ENCODE peak calls at places on chromosomes 12 and 14, in ten cellular contexts. One of them, this sample, is unnamed.

GRCh38 chr14:23248601-23249000 is 10.9 kb downstream of the RNF212B start:
- DNase-seq in endothelial cell: no peak
- DNase-seq in Peyer's patch: no peak
- DNase-seq in epithelial cell of proximal tubule: no peak
- DNase-seq in pancreas: no peak
- DNase-seq in D721Med: no peak
- DNase-seq in fibroblast of the aortic adventitia: no peak
- DNase-seq in thoracic aorta: no peak
- DNase-seq in astrocyte of the cerebellum: no peak
- DNase-seq in bronchial epithelial cell: no peak
- DNase-seq in this sample: no peak

GRCh38 chr14:20427231-20428009 is 8.5 kb downstream of the KLHL33 start:
- DNase-seq in endothelial cell: no peak
- DNase-seq in Peyer's patch: no peak
- DNase-seq in epithelial cell of proximal tubule: no peak
- DNase-seq in pancreas: no peak
- DNase-seq in D721Med: no peak
- DNase-seq in fibroblast of the aortic adventitia: peak
- DNase-seq in thoracic aorta: no peak
- DNase-seq in astrocyte of the cerebellum: peak
- DNase-seq in bronchial epithelial cell: peak
- DNase-seq in this sample: peak

GRCh38 chr14:50766338-50766886 is 64.5 kb downstream of the NIN start:
- DNase-seq in endothelial cell: no peak
- DNase-seq in Peyer's patch: no peak
- DNase-seq in epithelial cell of proximal tubule: peak
- DNase-seq in pancreas: no peak
- DNase-seq in D721Med: no peak
- DNase-seq in fibroblast of the aortic adventitia: no peak
- DNase-seq in thoracic aorta: no peak
- DNase-seq in astrocyte of the cerebellum: no peak
- DNase-seq in bronchial epithelial cell: no peak
- DNase-seq in this sample: no peak

GRCh38 chr14:99479903-99480855 is 480 bp downstream of the SETD3 start:
- DNase-seq in endothelial cell: peak
- DNase-seq in Peyer's patch: peak
- DNase-seq in epithelial cell of proximal tubule: no peak
- DNase-seq in pancreas: peak
- DNase-seq in D721Med: no peak
- DNase-seq in fibroblast of the aortic adventitia: peak
- DNase-seq in thoracic aorta: peak
- DNase-seq in astrocyte of the cerebellum: peak
- DNase-seq in bronchial epithelial cell: peak
- DNase-seq in this sample: peak

GRCh38 chr14:77369280-77369679 is 7.6 kb downstream of the TMED8 start:
- DNase-seq in endothelial cell: no peak
- DNase-seq in Peyer's patch: no peak
- DNase-seq in epithelial cell of proximal tubule: no peak
- DNase-seq in pancreas: no peak
- DNase-seq in D721Med: no peak
- DNase-seq in fibroblast of the aortic adventitia: no peak
- DNase-seq in thoracic aorta: no peak
- DNase-seq in astrocyte of the cerebellum: no peak
- DNase-seq in bronchial epithelial cell: no peak
- DNase-seq in this sample: no peak

GRCh38 chr14:75224561-75224960 is 48.1 kb upstream of the TMED10 start:
- DNase-seq in endothelial cell: no peak
- DNase-seq in Peyer's patch: no peak
- DNase-seq in epithelial cell of proximal tubule: no peak
- DNase-seq in pancreas: no peak
- DNase-seq in D721Med: no peak
- DNase-seq in fibroblast of the aortic adventitia: no peak
- DNase-seq in thoracic aorta: no peak
- DNase-seq in astrocyte of the cerebellum: no peak
- DNase-seq in bronchial epithelial cell: no peak
- DNase-seq in this sample: no peak

GRCh38 chr12:52600941-52601481 is at the start of gene KRT72:
- DNase-seq in endothelial cell: no peak
- DNase-seq in Peyer's patch: no peak
- DNase-seq in epithelial cell of proximal tubule: no peak
- DNase-seq in pancreas: no peak
- DNase-seq in D721Med: no peak
- DNase-seq in fibroblast of the aortic adventitia: no peak
- DNase-seq in thoracic aorta: no peak
- DNase-seq in astrocyte of the cerebellum: no peak
- DNase-seq in bronchial epithelial cell: no peak
- DNase-seq in this sample: no peak

GRCh38 chr12:98379106-98379505 is 136.3 kb upstream of the TMPO start:
- DNase-seq in endothelial cell: no peak
- DNase-seq in Peyer's patch: no peak
- DNase-seq in epithelial cell of proximal tubule: no peak
- DNase-seq in pancreas: no peak
- DNase-seq in D721Med: no peak
- DNase-seq in fibroblast of the aortic adventitia: no peak
- DNase-seq in thoracic aorta: no peak
- DNase-seq in astrocyte of the cerebellum: no peak
- DNase-seq in bronchial epithelial cell: no peak
- DNase-seq in this sample: no peak

GRCh38 chr12:105641742-105642141 is 311.3 kb downstream of the C12orf75 start:
- DNase-seq in endothelial cell: no peak
- DNase-seq in Peyer's patch: no peak
- DNase-seq in epithelial cell of proximal tubule: no peak
- DNase-seq in pancreas: no peak
- DNase-seq in D721Med: no peak
- DNase-seq in fibroblast of the aortic adventitia: no peak
- DNase-seq in thoracic aorta: no peak
- DNase-seq in astrocyte of the cerebellum: no peak
- DNase-seq in bronchial epithelial cell: no peak
- DNase-seq in this sample: no peak
- TF ChIP-seq CTCF in endothelial cell: no peak
- TF ChIP-seq CTCF in Peyer's patch: no peak
- TF ChIP-seq CTCF in epithelial cell of proximal tubule: no peak
- TF ChIP-seq CTCF in pancreas: no peak
- TF ChIP-seq CTCF in D721Med: no peak
- TF ChIP-seq CTCF in fibroblast of the aortic adventitia: no peak
- TF ChIP-seq CTCF in thoracic aorta: no peak
- TF ChIP-seq CTCF in astrocyte of the cerebellum: no peak
- TF ChIP-seq CTCF in bronchial epithelial cell: no peak
- TF ChIP-seq CTCF in this sample: no peak

DNA sequence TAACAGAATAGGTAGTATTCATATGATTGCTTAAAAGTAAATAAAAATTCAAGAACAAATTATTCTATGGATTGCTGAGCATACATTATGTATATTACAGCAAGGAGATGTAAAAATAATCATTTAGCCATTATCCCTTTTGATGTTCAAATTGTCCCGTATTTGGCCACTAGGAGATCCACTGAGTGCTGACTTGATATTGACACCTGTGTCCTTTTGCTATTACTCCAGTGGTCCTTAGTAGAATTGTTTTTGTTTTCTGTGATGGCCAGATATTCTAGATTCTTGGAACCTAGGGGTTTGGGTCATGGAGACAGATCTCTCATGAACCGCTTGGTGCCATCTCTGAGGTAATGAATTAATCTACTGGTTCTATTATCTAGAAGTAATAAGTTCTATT is 16.8 kb downstream of the ERO1A start:
- DNase-seq in endothelial cell: no peak
- DNase-seq in Peyer's patch: no peak
- DNase-seq in epithelial cell of proximal tubule: no peak
- DNase-seq in pancreas: no peak
- DNase-seq in D721Med: no peak
- DNase-seq in fibroblast of the aortic adventitia: no peak
- DNase-seq in thoracic aorta: no peak
- DNase-seq in astrocyte of the cerebellum: no peak
- DNase-seq in bronchial epithelial cell: no peak
- DNase-seq in this sample: no peak
- TF ChIP-seq CTCF in endothelial cell: peak
- TF ChIP-seq CTCF in Peyer's patch: peak
- TF ChIP-seq CTCF in epithelial cell of proximal tubule: peak
- TF ChIP-seq CTCF in pancreas: no peak
- TF ChIP-seq CTCF in D721Med: no peak
- TF ChIP-seq CTCF in fibroblast of the aortic adventitia: peak
- TF ChIP-seq CTCF in thoracic aorta: peak
- TF ChIP-seq CTCF in astrocyte of the cerebellum: peak
- TF ChIP-seq CTCF in bronchial epithelial cell: peak
- TF ChIP-seq CTCF in this sample: peak

DNA sequence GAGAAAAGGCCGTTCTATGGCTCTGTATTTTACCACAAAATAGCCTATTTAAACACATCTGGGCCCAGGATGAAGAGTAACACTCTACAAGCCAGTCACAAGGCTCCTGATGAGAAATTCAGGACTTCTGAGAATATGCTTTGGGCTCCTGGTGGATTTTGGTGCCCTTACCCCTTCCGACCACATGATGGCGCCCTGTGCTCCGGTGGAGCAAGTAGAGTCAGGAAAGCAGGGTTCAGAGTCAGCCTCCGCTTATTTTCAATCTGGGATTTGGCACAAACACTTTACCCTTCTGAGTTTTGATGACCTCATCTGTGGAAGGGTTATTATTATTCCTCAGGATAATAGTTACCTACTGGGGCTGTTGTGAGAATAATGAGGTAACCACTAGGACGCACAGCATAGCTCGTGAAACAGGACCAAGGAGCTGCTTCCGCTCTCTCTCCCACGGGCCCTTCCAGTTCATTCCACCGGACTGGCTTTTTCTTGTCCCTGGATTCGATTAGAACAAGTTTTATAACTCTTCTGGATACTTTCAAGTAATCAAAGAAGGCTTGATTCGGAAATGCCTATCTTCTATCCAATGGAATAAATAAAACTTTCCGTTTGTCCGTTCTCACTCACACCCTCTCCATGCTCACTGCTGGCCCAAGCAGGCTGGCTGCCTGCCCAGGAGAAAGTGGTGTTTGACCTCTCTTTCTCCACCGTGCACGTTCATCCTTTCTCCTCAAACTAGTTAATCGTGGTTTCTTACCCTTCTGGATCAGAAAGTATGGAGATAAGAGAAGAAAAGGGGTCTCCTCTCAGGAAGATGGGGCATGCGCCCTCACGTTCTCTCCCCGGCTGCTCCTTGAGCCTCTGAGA is 104.6 kb downstream of the GALC start:
- DNase-seq in endothelial cell: peak
- DNase-seq in Peyer's patch: no peak
- DNase-seq in epithelial cell of proximal tubule: no peak
- DNase-seq in pancreas: no peak
- DNase-seq in D721Med: no peak
- DNase-seq in fibroblast of the aortic adventitia: peak
- DNase-seq in thoracic aorta: no peak
- DNase-seq in astrocyte of the cerebellum: no peak
- DNase-seq in bronchial epithelial cell: peak
- DNase-seq in this sample: peak
- TF ChIP-seq CTCF in endothelial cell: peak
- TF ChIP-seq CTCF in Peyer's patch: no peak
- TF ChIP-seq CTCF in epithelial cell of proximal tubule: peak
- TF ChIP-seq CTCF in pancreas: peak
- TF ChIP-seq CTCF in D721Med: peak
- TF ChIP-seq CTCF in fibroblast of the aortic adventitia: peak
- TF ChIP-seq CTCF in thoracic aorta: no peak
- TF ChIP-seq CTCF in astrocyte of the cerebellum: peak
- TF ChIP-seq CTCF in bronchial epithelial cell: peak
- TF ChIP-seq CTCF in this sample: peak

GRCh38 chr14:64654931-64655330 is 49.3 kb upstream of the PLEKHG3 start:
- DNase-seq in endothelial cell: no peak
- DNase-seq in Peyer's patch: no peak
- DNase-seq in epithelial cell of proximal tubule: no peak
- DNase-seq in pancreas: no peak
- DNase-seq in D721Med: no peak
- DNase-seq in fibroblast of the aortic adventitia: no peak
- DNase-seq in thoracic aorta: no peak
- DNase-seq in astrocyte of the cerebellum: no peak
- DNase-seq in bronchial epithelial cell: no peak
- DNase-seq in this sample: no peak
- TF ChIP-seq CTCF in endothelial cell: no peak
- TF ChIP-seq CTCF in Peyer's patch: no peak
- TF ChIP-seq CTCF in epithelial cell of proximal tubule: no peak
- TF ChIP-seq CTCF in pancreas: no peak
- TF ChIP-seq CTCF in D721Med: no peak
- TF ChIP-seq CTCF in fibroblast of the aortic adventitia: no peak
- TF ChIP-seq CTCF in thoracic aorta: no peak
- TF ChIP-seq CTCF in astrocyte of the cerebellum: no peak
- TF ChIP-seq CTCF in bronchial epithelial cell: no peak
- TF ChIP-seq CTCF in this sample: no peak